ENCODE peak calls at places on chromosomes 4 and X, in four cellular contexts. Q is stimulated activated CD8-positive, alpha-beta memory T cell treated with anti-CD3 and anti-CD28 coated beads, Interleukin-7, amount 100 ng/mL, for 24 hours; Y is lower leg skin; X is activated T-cell treated with anti-CD3 and anti-CD28 coated beads for 48 hours. C is an unnamed sample.

GRCh38 chrX:3651272-3651671 is 62.2 kb downstream of the PRKX start:
- DNase-seq in Q (no peak), Y (no peak), X (no peak), C (no peak)

GRCh38 chr4:17163156-17163555 is 264.7 kb upstream of the LDB2 start:
- DNase-seq in Q (no peak), Y (no peak), X (no peak), C (no peak)

GRCh38 chrX:129748265-129748664 is 9.5 kb downstream of the XPNPEP2 start:
- DNase-seq in Q (no peak), Y (no peak), X (no peak), C (no peak)

GRCh38 chrX:136061302-136061701 is 76.1 kb downstream of the SLC9A6 start:
- DNase-seq in Q (no peak), Y (peak; percentile 78), X (no peak), C (no peak)

GRCh38 chr4:140257461-140258305 is 103.7 kb upstream of the MAML3 start:
- DNase-seq in Q (no peak), Y (no peak), X (no peak), C (no peak)

GRCh38 chr4:158208931-158209640 is 1.2 kb upstream of the TMEM144 start:
- DNase-seq in Q (no peak), Y (no peak), X (no peak), C (no peak)

GRCh38 chr4:187108846-187109245 is 385.2 kb upstream of the FAT1 start:
- DNase-seq in Q (no peak), Y (no peak), X (no peak), C (no peak)

GRCh38 chr4:579543-580175 is 3.6 kb upstream of the TMEM271 start:
- DNase-seq in Q (no peak), Y (peak; percentile 64), X (no peak), C (no peak)

GRCh38 chr4:54687887-54688841 is 30.4 kb downstream of the KIT start:
- DNase-seq in Q (no peak), Y (no peak), X (no peak), C (no peak)